ENCODE peak calls at places on chromosomes 6 and 20, in nine cellular contexts. F, D, P, M, A, C, H, U and B are unnamed samples.
A peak's percentile ranks its signal among the peaks of the same experiment; 100 is the strongest.

GRCh38 chr6:158411998-158412397 is 99.7 kb downstream of the TULP4 start:
- DNase-seq in P (peak; percentile 78), C (no peak), H (no peak), A (no peak), F (no peak), D (no peak), M (no peak), U (no peak), B (peak; percentile 48)

GRCh38 chr6:52984247-52984646 is 10.8 kb downstream of the GSTA4 start:
- DNase-seq in A (peak; percentile 7), M (no peak), U (peak; percentile 36), D (no peak), P (no peak), F (no peak), C (peak; percentile 36), H (peak; percentile 81), B (no peak)

GRCh38 chr6:166411721-166412151 is 29.0 kb upstream of the MPC1 start:
- DNase-seq in P (no peak), A (peak; percentile 46), F (no peak), M (no peak), H (peak; percentile 55), C (no peak), U (peak; percentile 20), D (no peak), B (no peak)

GRCh38 chr6:21230536-21230935 is 363.0 kb upstream of the SOX4 start:
- DNase-seq in F (no peak), D (no peak), C (no peak), H (no peak), U (no peak), P (no peak), A (no peak), M (no peak), B (no peak)

GRCh38 chr20:13638162-13638495 is 603 bp downstream of the TASP1 start:
- DNase-seq in A (no peak), D (no peak), F (peak; percentile 15), U (no peak), P (no peak), H (no peak), M (no peak), C (no peak), B (no peak)

GRCh38 chr6:89145461-89145961 is 344 bp upstream of the PM20D2 start:
- DNase-seq in H (peak; percentile 56), M (peak; percentile 54), P (no peak), A (peak; percentile 5), D (no peak), F (peak; percentile 38), U (peak; percentile 52), C (peak; percentile 74), B (no peak)

GRCh38 chr6:22647671-22648070 is 78.3 kb downstream of the HDGFL1 start:
- DNase-seq in D (no peak), F (no peak), A (no peak), U (no peak), M (no peak), C (no peak), H (no peak), P (no peak), B (no peak)

GRCh38 chr6:14079971-14080370 is 37.6 kb upstream of the CD83 start:
- DNase-seq in H (no peak), A (no peak), U (no peak), C (no peak), F (no peak), D (no peak), M (no peak), P (no peak), B (no peak)

GRCh38 chr20:669573-669972 is 6.0 kb downstream of the SCRT2 start:
- DNase-seq in P (no peak), A (no peak), C (no peak), U (no peak), M (no peak), H (no peak), D (no peak), F (no peak), B (no peak)

GRCh38 chr20:37375227-37375626 is 29.3 kb downstream of the SRC start:
- DNase-seq in F (no peak), A (no peak), M (no peak), P (no peak), C (peak; percentile 74), U (no peak), H (no peak), D (no peak), B (no peak)